ENCODE peak calls at places on chromosomes 6 and 20, in six cellular contexts. I is naive thymus-derived CD8-positive, alpha-beta T cell; P is cardiac fibroblast; T is mucosa of gallbladder; S is activated T-cell treated with anti-CD3 and anti-CD28 coated beads, Interleukin-2, amount 50 U/mL, for 72 hours; Q is IMR-90. E is an unnamed sample.
A peak's percentile ranks its signal among the peaks of the same experiment; 100 is the strongest.

GRCh38 chr6:98835149-98836024 is 1.0 kb downstream of the POU3F2 start:
- DNase-seq in I (no peak), P (no peak), T (no peak), S (peak; percentile 5), Q (no peak), E (no peak)

GRCh38 chr20:58938078-58938477 is 43.0 kb upstream of the NELFCD start:
- DNase-seq in I (no peak), P (no peak), T (no peak), S (no peak), Q (no peak), E (no peak)

GRCh38 chr6:73508776-73509175 is 12.1 kb downstream of the EEF1A1 start:
- DNase-seq in I (no peak), P (no peak), T (no peak), S (no peak), Q (no peak), E (no peak)

GRCh38 chr20:61565791-61566190 is 313.7 kb downstream of the CDH4 start:
- DNase-seq in I (no peak), P (no peak), T (no peak), S (no peak), Q (no peak), E (no peak)

GRCh38 chr20:63183422-63184146 is 32.3 kb downstream of the YTHDF1 start:
- DNase-seq in I (peak; percentile 24), P (peak; percentile 38), T (peak; percentile 17), S (peak; percentile 69), Q (no peak), E (peak; percentile 72)

GRCh38 chr20:25299801-25300200 is 51.9 kb downstream of the PYGB start:
- DNase-seq in I (no peak), P (no peak), T (no peak), S (no peak), Q (peak; percentile 33), E (peak; percentile 55)

GRCh38 chr6:41667195-41667594 is 28.9 kb downstream of the MDFI start:
- DNase-seq in I (no peak), P (no peak), T (no peak), S (no peak), Q (no peak), E (no peak)

GRCh38 chr6:81909981-81910910 is 157.8 kb upstream of the TENT5A start:
- DNase-seq in I (no peak), P (no peak), T (no peak), S (no peak), Q (peak; percentile 33), E (no peak)

GRCh38 chr6:141464490-141464889 is 668.2 kb upstream of the GJE1 start:
- DNase-seq in I (no peak), P (peak; percentile 84), T (no peak), S (no peak), Q (peak; percentile 35), E (no peak)

GRCh38 chr6:3749390-3749978 is 2.0 kb downstream of the PXDC1 start:
- DNase-seq in I (no peak), P (no peak), T (peak; percentile 84), S (no peak), Q (no peak), E (no peak)

GRCh38 chr6:166997768-166998255 is 1.4 kb upstream of the CEP43 start:
- DNase-seq in I (no peak), P (peak; percentile 81), T (peak; percentile 67), S (peak; percentile 59), Q (peak; percentile 69), E (peak; percentile 13)

GRCh38 chr6:149111556-149112115 is 205.9 kb upstream of the TAB2 start:
- DNase-seq in I (no peak), P (no peak), T (no peak), S (no peak), Q (no peak), E (no peak)

GRCh38 chr6:17714879-17715860 is 8.4 kb upstream of the NUP153 start:
- DNase-seq in I (no peak), P (peak; percentile 93), T (no peak), S (peak; percentile 57), Q (peak; percentile 98), E (no peak)

GRCh38 chr20:33713865-33714367 is 6.2 kb downstream of the PXMP4 start:
- DNase-seq in I (no peak), P (no peak), T (no peak), S (no peak), Q (no peak), E (no peak)

GRCh38 chr20:34582911-34583310 is 24.4 kb downstream of the MAP1LC3A start:
- DNase-seq in I (no peak), P (peak; percentile 24), T (no peak), S (no peak), Q (peak; percentile 24), E (no peak)

GRCh38 chr20:2538931-2539330 is 2.6 kb downstream of the TMC2 start:
- DNase-seq in I (no peak), P (no peak), T (no peak), S (no peak), Q (no peak), E (no peak)

GRCh38 chr6:150237626-150238025 is 94.8 kb downstream of the PPP1R14C start:
- DNase-seq in I (no peak), P (no peak), T (no peak), S (no peak), Q (no peak), E (no peak)

GRCh38 chr6:47283993-47284392 is 25.7 kb downstream of the TNFRSF21 start:
- DNase-seq in I (no peak), P (no peak), T (no peak), S (no peak), Q (no peak), E (no peak)

E was measured in H54.